ENCODE peak calls at places on chromosomes 11 and 22, in six cellular contexts. Y is neural crest cell, G is IMR-90, Q is transverse colon, O is WERI-Rb-1, E is osteoblast. U is an unnamed sample.

GRCh38 chr11:45097721-45098493 is 48.5 kb upstream of the PRDM11 start:
- DNase-seq in Q (peak; percentile 47), E (no peak), G (peak; percentile 56), Y (peak; percentile 81), O (peak; percentile 57), U (peak; percentile 90)

GRCh38 chr11:19849107-19849789 is 136.6 kb downstream of the NAV2 start:
- DNase-seq in G (peak; percentile 41), Y (no peak), O (peak; percentile 67), Q (no peak), E (no peak), U (no peak)

GRCh38 chr22:20114506-20115475 is 1.1 kb upstream of the RANBP1 start:
- DNase-seq in G (no peak), Q (no peak), Y (no peak), O (no peak), E (peak; percentile 82), U (no peak)

GRCh38 chr11:121452609-121453150 is at the start of gene SORL1-AS1:
- DNase-seq in O (peak; percentile 19), Y (no peak), Q (peak; percentile 45), E (no peak), G (peak; percentile 5), U (no peak)

GRCh38 chr11:86955111-86955673 is at the start of gene FZD4:
- DNase-seq in O (peak; percentile 90), Q (peak; percentile 93), E (peak; percentile 98), Y (peak; percentile 79), G (peak; percentile 78), U (peak; percentile 96)

GRCh38 chr11:17400048-17400775 is 11.8 kb upstream of the KCNJ11 start:
- DNase-seq in Y (no peak), Q (no peak), O (no peak), E (no peak), G (no peak), U (no peak)

GRCh38 chr11:107590460-107591097 is 368 bp upstream of the ELMOD1 start:
- DNase-seq in O (peak; percentile 21), E (peak; percentile 46), Q (no peak), G (no peak), Y (no peak), U (no peak)

GRCh38 chr11:34198523-34198922 is 93.1 kb downstream of the NAT10 start:
- DNase-seq in E (no peak), G (peak; percentile 32), Q (no peak), O (no peak), Y (no peak), U (no peak)

GRCh38 chr11:32385998-32386397 is 49.3 kb downstream of the WT1 start:
- DNase-seq in E (peak; percentile 84), G (peak; percentile 41), Q (peak; percentile 24), Y (no peak), O (peak; percentile 29), U (no peak)

GRCh38 chr11:75873417-75874148 is 58.6 kb downstream of the UVRAG start:
- DNase-seq in Y (no peak), G (no peak), O (no peak), Q (no peak), E (no peak), U (no peak)

GRCh38 chr11:113895367-113896155 is 9.0 kb upstream of the HTR3B start:
- DNase-seq in Q (no peak), Y (no peak), E (peak; percentile 23), O (peak; percentile 47), G (no peak), U (no peak)

GRCh38 chr22:41834005-41834975 is 1.4 kb downstream of the SREBF2 start:
- DNase-seq in Y (no peak), G (no peak), O (no peak), Q (no peak), E (peak; percentile 77), U (no peak)

GRCh38 chr11:128365044-128365443 is 222.3 kb downstream of the ETS1 start:
- DNase-seq in Q (no peak), G (peak; percentile 85), O (no peak), Y (no peak), E (peak; percentile 25), U (no peak)

GRCh38 chr22:37126882-37127281 is 17.4 kb upstream of the TMPRSS6 start:
- DNase-seq in E (peak; percentile 71), Y (no peak), G (no peak), O (peak; percentile 47), Q (no peak), U (no peak)

GRCh38 chr11:128624269-128625170 is 37.2 kb upstream of the ETS1 start:
- DNase-seq in G (no peak), E (no peak), Q (peak; percentile 58), Y (no peak), O (no peak), U (no peak)

GRCh38 chr11:12715131-12715530 is 40.9 kb downstream of the TEAD1 start:
- DNase-seq in Y (no peak), Q (no peak), E (no peak), O (no peak), G (no peak), U (no peak)

GRCh38 chr11:74927496-74927895 is 21.4 kb downstream of the XRRA1 start:
- DNase-seq in Y (no peak), E (no peak), G (peak; percentile 63), Q (no peak), O (no peak), U (no peak)

GRCh38 chr11:104095791-104096190 is 59.4 kb downstream of the DDI1 start:
- DNase-seq in O (no peak), Q (no peak), Y (no peak), G (no peak), E (no peak), U (no peak)

GRCh38 chr11:86214710-86215109 is 29.8 kb upstream of the EED start:
- DNase-seq in G (no peak), Q (no peak), O (no peak), Y (no peak), E (no peak), U (no peak)

GRCh38 chr11:110121204-110121603 is 28.0 kb downstream of the ZC3H12C start:
- DNase-seq in E (no peak), G (peak; percentile 81), Q (no peak), O (no peak), Y (no peak), U (no peak)

GRCh38 chr11:94675788-94676187 is 92.4 kb upstream of the AMOTL1 start:
- DNase-seq in Y (no peak), O (no peak), Q (no peak), E (no peak), G (peak; percentile 4), U (peak; percentile 0)

DNA sequence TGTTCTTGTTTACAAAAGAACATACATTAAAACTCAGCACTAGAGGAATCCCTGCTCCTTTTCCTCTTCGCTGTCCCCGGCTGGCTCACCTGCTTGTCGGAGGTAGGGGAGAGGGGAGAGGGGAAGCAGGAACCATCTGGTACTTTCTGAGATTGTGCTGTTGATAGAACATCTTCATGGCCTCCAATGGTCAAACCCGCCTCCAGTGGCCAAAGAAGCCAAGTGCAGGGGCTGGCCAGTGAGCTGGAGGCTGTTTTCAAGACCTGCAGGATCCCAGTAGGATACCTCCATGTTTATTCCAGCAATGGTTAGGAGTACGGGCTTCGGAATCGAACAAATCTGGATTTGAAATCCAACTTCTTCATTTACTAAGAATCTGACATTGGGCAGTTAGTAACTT is 92.6 kb downstream of the PKNOX2 start:
- DNase-seq in O (peak; percentile 83), E (no peak), Q (no peak), G (no peak), Y (no peak), U (no peak)
- TF ChIP-seq CTCF in O (peak; percentile 71), E (peak; percentile 42), Q (no peak), G (peak; percentile 20), Y (no peak), U (no peak)

GRCh38 chr11:65900899-65901180 is 652 bp upstream of the FOSL1 start:
- DNase-seq in E (no peak), G (no peak), O (no peak), Y (no peak), Q (no peak), U (no peak)

GRCh38 chr11:65898656-65899355 is 1.4 kb downstream of the FOSL1 start:
- DNase-seq in Y (no peak), E (no peak), O (no peak), Q (no peak), G (no peak), U (no peak)

GRCh38 chr11:65897020-65897471 is 3.1 kb downstream of the FOSL1 start:
- DNase-seq in G (no peak), O (no peak), E (peak; percentile 69), Y (no peak), Q (no peak), U (no peak)

GRCh38 chr11:65900125-65900898 is at the start of gene FOSL1:
- DNase-seq in O (peak; percentile 77), Q (peak; percentile 97), Y (peak; percentile 46), E (peak; percentile 98), G (peak; percentile 97), U (peak; percentile 95)

DNA sequence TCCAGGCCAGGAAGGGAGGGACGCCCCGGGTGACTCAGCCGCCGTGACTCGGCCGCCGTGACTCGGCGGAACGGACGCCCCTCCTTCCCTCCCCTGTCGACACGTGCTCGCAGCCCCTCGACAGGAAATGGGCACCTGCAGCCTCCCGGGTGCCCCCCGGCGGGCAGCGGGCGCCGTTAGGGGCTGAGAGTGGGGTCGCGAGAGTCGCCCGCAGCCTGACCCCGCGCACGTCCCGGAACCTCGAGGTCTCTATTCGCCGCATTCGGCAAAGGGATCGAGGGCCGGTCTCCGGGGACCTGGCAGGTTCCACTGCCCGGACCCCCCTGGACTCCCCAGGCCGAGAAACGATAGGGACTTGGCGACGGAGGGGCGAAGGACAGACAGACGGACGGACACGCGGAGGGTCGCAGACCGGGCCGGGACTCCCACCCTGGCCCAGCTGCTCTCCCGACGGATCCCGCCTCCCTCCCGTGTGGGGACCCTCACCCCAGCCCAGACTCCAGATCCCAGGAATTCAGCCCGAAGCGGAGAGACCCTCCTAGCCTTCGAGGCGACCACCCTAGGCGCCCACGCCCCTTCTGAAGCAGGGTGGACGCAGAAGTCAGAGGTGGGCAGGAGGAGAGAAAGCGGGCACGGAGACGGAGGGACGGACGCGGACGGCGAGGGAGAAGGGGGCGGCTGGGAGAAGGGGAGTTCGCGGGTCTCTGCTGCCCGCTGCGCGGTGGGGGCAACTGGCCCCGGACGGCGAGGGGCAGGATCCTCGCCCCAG is 648 bp downstream of the FOSL1 start:
- DNase-seq in Q (peak; percentile 67), O (no peak), G (peak; percentile 81), Y (no peak), E (peak; percentile 97), U (peak; percentile 91)
- TF ChIP-seq CTCF in Q (no peak), O (no peak), G (peak; percentile 25), Y (no peak), E (no peak), U (no peak)

GRCh38 chr11:66008095-66008467 is 3.7 kb upstream of the CST6 start:
- DNase-seq in E (peak; percentile 60), Y (no peak), G (no peak), Q (no peak), O (no peak), U (no peak)
- TF ChIP-seq CTCF in E (no peak), Y (no peak), G (no peak), Q (no peak), O (no peak), U (no peak)

DNA sequence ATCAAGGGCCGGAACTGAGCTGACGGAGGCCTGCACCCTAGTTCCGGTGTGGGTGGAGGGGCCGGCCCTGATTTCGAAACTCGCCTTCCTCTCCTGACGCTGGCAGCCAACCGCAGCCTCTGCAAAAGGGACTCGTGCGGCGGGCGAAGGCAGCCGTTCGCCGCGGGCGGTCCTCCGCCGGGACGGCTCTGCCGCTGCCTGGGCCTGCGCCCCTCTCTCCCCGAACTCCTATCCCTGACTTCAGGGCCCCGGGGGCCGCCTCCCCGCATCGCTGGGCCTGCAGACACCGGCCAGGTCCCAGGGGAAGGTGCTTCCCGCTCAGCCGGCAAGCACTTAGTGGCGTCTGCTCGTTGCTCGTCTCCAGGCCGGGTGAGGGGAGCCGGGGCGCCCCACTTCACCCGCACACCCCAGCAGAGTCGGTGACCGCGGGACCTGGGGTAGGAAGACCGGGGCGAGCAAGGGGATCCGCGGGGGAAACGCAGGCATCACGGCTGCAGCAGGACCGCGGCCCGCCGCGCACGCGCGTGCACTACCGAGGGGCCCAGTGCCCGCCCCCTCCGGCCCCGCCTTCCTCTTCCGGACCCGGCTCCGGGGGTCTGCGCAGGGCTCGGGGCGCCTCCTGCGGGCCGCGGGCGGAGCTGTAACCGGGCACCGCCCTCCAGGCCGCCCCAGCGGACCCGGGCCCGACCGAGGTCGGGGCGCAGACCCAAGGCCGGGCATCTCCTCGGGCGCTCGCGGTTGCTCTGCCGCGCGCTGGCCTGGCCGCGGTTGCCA is 464 bp upstream of the ANKRD13D start:
- DNase-seq in O (peak; percentile 87), E (peak; percentile 100), Q (peak; percentile 92), G (peak; percentile 88), Y (peak; percentile 84), U (peak; percentile 96)
- TF ChIP-seq CTCF in O (peak; percentile 45), E (peak; percentile 13), Q (peak; percentile 42), G (peak; percentile 56), Y (peak; percentile 52), U (peak; percentile 58)